ENCODE peak calls at places on chromosomes 6 and 20, in ten cellular contexts. One of them, this sample, is unnamed.

GRCh38 chr20:56504373-56505005 is 20.1 kb upstream of the FAM209A start:
- DNase-seq in stimulated activated CD8-positive, alpha-beta memory T cell treated with anti-CD3 and anti-CD28 coated beads, Interleukin-4, amount 100 ng/mL, for 1 hour: no peak
- DNase-seq in GM23248: peak
- DNase-seq in cardiac fibroblast: no peak
- DNase-seq in fibroblast of lung: no peak
- DNase-seq in HuH-7.5: peak
- DNase-seq in bronchial epithelial cell: no peak
- DNase-seq in GM19239: no peak
- DNase-seq in cardiac muscle cell: peak
- DNase-seq in GM13976: no peak
- DNase-seq in this sample: no peak

GRCh38 chr6:44036699-44037101 is 90.6 kb downstream of the MRPL14 start:
- DNase-seq in stimulated activated CD8-positive, alpha-beta memory T cell treated with anti-CD3 and anti-CD28 coated beads, Interleukin-4, amount 100 ng/mL, for 1 hour: no peak
- DNase-seq in GM23248: no peak
- DNase-seq in cardiac fibroblast: no peak
- DNase-seq in fibroblast of lung: no peak
- DNase-seq in HuH-7.5: no peak
- DNase-seq in bronchial epithelial cell: no peak
- DNase-seq in GM19239: no peak
- DNase-seq in cardiac muscle cell: no peak
- DNase-seq in GM13976: no peak
- DNase-seq in this sample: no peak

GRCh38 chr6:110654096-110654820 is 161.0 kb downstream of the CDK19 start:
- DNase-seq in stimulated activated CD8-positive, alpha-beta memory T cell treated with anti-CD3 and anti-CD28 coated beads, Interleukin-4, amount 100 ng/mL, for 1 hour: no peak
- DNase-seq in GM23248: peak
- DNase-seq in cardiac fibroblast: no peak
- DNase-seq in fibroblast of lung: no peak
- DNase-seq in HuH-7.5: peak
- DNase-seq in bronchial epithelial cell: peak
- DNase-seq in GM19239: no peak
- DNase-seq in cardiac muscle cell: no peak
- DNase-seq in GM13976: no peak
- DNase-seq in this sample: no peak

GRCh38 chr6:4661391-4661790 is 114.8 kb upstream of the CDYL start:
- DNase-seq in stimulated activated CD8-positive, alpha-beta memory T cell treated with anti-CD3 and anti-CD28 coated beads, Interleukin-4, amount 100 ng/mL, for 1 hour: no peak
- DNase-seq in GM23248: no peak
- DNase-seq in cardiac fibroblast: no peak
- DNase-seq in fibroblast of lung: no peak
- DNase-seq in HuH-7.5: no peak
- DNase-seq in bronchial epithelial cell: no peak
- DNase-seq in GM19239: no peak
- DNase-seq in cardiac muscle cell: no peak
- DNase-seq in GM13976: no peak
- DNase-seq in this sample: no peak

GRCh38 chr20:53940883-53941546 is 129.4 kb downstream of the BCAS1 start:
- DNase-seq in stimulated activated CD8-positive, alpha-beta memory T cell treated with anti-CD3 and anti-CD28 coated beads, Interleukin-4, amount 100 ng/mL, for 1 hour: no peak
- DNase-seq in GM23248: peak
- DNase-seq in cardiac fibroblast: peak
- DNase-seq in fibroblast of lung: peak
- DNase-seq in HuH-7.5: no peak
- DNase-seq in bronchial epithelial cell: peak
- DNase-seq in GM19239: no peak
- DNase-seq in cardiac muscle cell: peak
- DNase-seq in GM13976: no peak
- DNase-seq in this sample: no peak

GRCh38 chr6:100173211-100173610 is 179.2 kb upstream of the MCHR2 start:
- DNase-seq in stimulated activated CD8-positive, alpha-beta memory T cell treated with anti-CD3 and anti-CD28 coated beads, Interleukin-4, amount 100 ng/mL, for 1 hour: no peak
- DNase-seq in GM23248: no peak
- DNase-seq in cardiac fibroblast: no peak
- DNase-seq in fibroblast of lung: no peak
- DNase-seq in HuH-7.5: no peak
- DNase-seq in bronchial epithelial cell: no peak
- DNase-seq in GM19239: no peak
- DNase-seq in cardiac muscle cell: no peak
- DNase-seq in GM13976: no peak
- DNase-seq in this sample: no peak

GRCh38 chr6:3813150-3813780 is 35.9 kb upstream of the FAM50B start:
- DNase-seq in stimulated activated CD8-positive, alpha-beta memory T cell treated with anti-CD3 and anti-CD28 coated beads, Interleukin-4, amount 100 ng/mL, for 1 hour: no peak
- DNase-seq in GM23248: peak
- DNase-seq in cardiac fibroblast: no peak
- DNase-seq in fibroblast of lung: peak
- DNase-seq in HuH-7.5: no peak
- DNase-seq in bronchial epithelial cell: peak
- DNase-seq in GM19239: peak
- DNase-seq in cardiac muscle cell: peak
- DNase-seq in GM13976: peak
- DNase-seq in this sample: no peak

GRCh38 chr20:434661-435419 is 26.7 kb downstream of the RBCK1 start:
- DNase-seq in stimulated activated CD8-positive, alpha-beta memory T cell treated with anti-CD3 and anti-CD28 coated beads, Interleukin-4, amount 100 ng/mL, for 1 hour: no peak
- DNase-seq in GM23248: no peak
- DNase-seq in cardiac fibroblast: no peak
- DNase-seq in fibroblast of lung: no peak
- DNase-seq in HuH-7.5: no peak
- DNase-seq in bronchial epithelial cell: no peak
- DNase-seq in GM19239: no peak
- DNase-seq in cardiac muscle cell: no peak
- DNase-seq in GM13976: no peak
- DNase-seq in this sample: no peak

GRCh38 chr6:137637161-137637560 is 143.0 kb upstream of the OLIG3 start:
- DNase-seq in stimulated activated CD8-positive, alpha-beta memory T cell treated with anti-CD3 and anti-CD28 coated beads, Interleukin-4, amount 100 ng/mL, for 1 hour: no peak
- DNase-seq in GM23248: peak
- DNase-seq in cardiac fibroblast: peak
- DNase-seq in fibroblast of lung: peak
- DNase-seq in HuH-7.5: no peak
- DNase-seq in bronchial epithelial cell: peak
- DNase-seq in GM19239: no peak
- DNase-seq in cardiac muscle cell: peak
- DNase-seq in GM13976: no peak
- DNase-seq in this sample: no peak

GRCh38 chr6:91719414-91719813 is 1132.5 kb upstream of the MAP3K7 start:
- DNase-seq in stimulated activated CD8-positive, alpha-beta memory T cell treated with anti-CD3 and anti-CD28 coated beads, Interleukin-4, amount 100 ng/mL, for 1 hour: no peak
- DNase-seq in GM23248: no peak
- DNase-seq in cardiac fibroblast: no peak
- DNase-seq in fibroblast of lung: no peak
- DNase-seq in HuH-7.5: no peak
- DNase-seq in bronchial epithelial cell: no peak
- DNase-seq in GM19239: no peak
- DNase-seq in cardiac muscle cell: no peak
- DNase-seq in GM13976: peak
- DNase-seq in this sample: no peak

GRCh38 chr6:126716012-126716411 is 376.1 kb downstream of the CENPW start:
- DNase-seq in stimulated activated CD8-positive, alpha-beta memory T cell treated with anti-CD3 and anti-CD28 coated beads, Interleukin-4, amount 100 ng/mL, for 1 hour: no peak
- DNase-seq in GM23248: peak
- DNase-seq in cardiac fibroblast: no peak
- DNase-seq in fibroblast of lung: peak
- DNase-seq in HuH-7.5: no peak
- DNase-seq in bronchial epithelial cell: no peak
- DNase-seq in GM19239: no peak
- DNase-seq in cardiac muscle cell: no peak
- DNase-seq in GM13976: no peak
- DNase-seq in this sample: no peak

GRCh38 chr6:99521557-99522286 is 6.5 kb upstream of the USP45 start:
- DNase-seq in stimulated activated CD8-positive, alpha-beta memory T cell treated with anti-CD3 and anti-CD28 coated beads, Interleukin-4, amount 100 ng/mL, for 1 hour: no peak
- DNase-seq in GM23248: peak
- DNase-seq in cardiac fibroblast: peak
- DNase-seq in fibroblast of lung: peak
- DNase-seq in HuH-7.5: peak
- DNase-seq in bronchial epithelial cell: peak
- DNase-seq in GM19239: no peak
- DNase-seq in cardiac muscle cell: peak
- DNase-seq in GM13976: no peak
- DNase-seq in this sample: no peak

GRCh38 chr20:24991897-24992419 is 593 bp downstream of the APMAP start:
- DNase-seq in stimulated activated CD8-positive, alpha-beta memory T cell treated with anti-CD3 and anti-CD28 coated beads, Interleukin-4, amount 100 ng/mL, for 1 hour: no peak
- DNase-seq in GM23248: peak
- DNase-seq in cardiac fibroblast: peak
- DNase-seq in fibroblast of lung: peak
- DNase-seq in HuH-7.5: peak
- DNase-seq in bronchial epithelial cell: no peak
- DNase-seq in GM19239: no peak
- DNase-seq in cardiac muscle cell: peak
- DNase-seq in GM13976: no peak
- DNase-seq in this sample: no peak